ENCODE peak calls at places on chromosome 12, in ten cellular contexts. J, R, E, Y, C, I, N, O, M and G are unnamed samples.

GRCh38 chr12:1457901-1458300 is 136.5 kb downstream of the FBXL14 start:
- DNase-seq in O (no peak), M (no peak), R (no peak), E (no peak), C (no peak), N (no peak), I (no peak), Y (peak; percentile 37), J (no peak), G (no peak)

GRCh38 chr12:45718306-45718705 is 11.2 kb upstream of the ARID2 start:
- DNase-seq in Y (no peak), M (no peak), E (no peak), O (no peak), N (no peak), I (no peak), R (no peak), C (no peak), J (no peak), G (no peak)

GRCh38 chr12:41190360-41190759 is 2.2 kb downstream of the PDZRN4 start:
- DNase-seq in N (no peak), C (peak; percentile 30), J (no peak), M (peak; percentile 48), E (peak; percentile 49), I (no peak), O (peak; percentile 44), Y (no peak), R (no peak), G (peak; percentile 5)

GRCh38 chr12:77324763-77325468 is 259.5 kb upstream of the E2F7 start:
- DNase-seq in Y (peak; percentile 78), I (peak; percentile 85), R (peak; percentile 57), J (peak; percentile 72), M (peak; percentile 58), O (peak; percentile 68), E (peak; percentile 94), C (peak; percentile 60), N (peak; percentile 36), G (peak; percentile 83)

GRCh38 chr12:559208-559905 is 99.6 kb downstream of the B4GALNT3 start:
- DNase-seq in O (no peak), N (no peak), R (no peak), Y (no peak), C (no peak), I (no peak), E (no peak), J (no peak), M (no peak), G (no peak)

GRCh38 chr12:65540140-65540539 is 261.7 kb downstream of the MSRB3 start:
- DNase-seq in O (no peak), E (no peak), Y (no peak), J (no peak), N (no peak), I (no peak), R (no peak), M (no peak), C (no peak), G (no peak)

GRCh38 chr12:80513211-80513610 is 69.2 kb downstream of the PTPRQ start:
- DNase-seq in J (no peak), C (no peak), Y (no peak), M (peak; percentile 13), E (peak; percentile 24), O (no peak), R (peak; percentile 9), I (no peak), N (no peak), G (no peak)

GRCh38 chr12:77439749-77440148 is 374.4 kb upstream of the E2F7 start:
- DNase-seq in I (no peak), C (no peak), O (no peak), R (no peak), N (no peak), Y (no peak), J (no peak), M (no peak), E (no peak), G (no peak)

GRCh38 chr12:68455676-68456345 is 123.6 kb upstream of the MDM1 start:
- DNase-seq in I (no peak), N (no peak), M (no peak), Y (no peak), E (no peak), J (no peak), C (no peak), O (no peak), R (no peak), G (no peak)

GRCh38 chr12:82650627-82651337 is 35.9 kb upstream of the TMTC2 start:
- DNase-seq in R (no peak), I (no peak), N (no peak), C (peak; percentile 17), M (no peak), J (no peak), O (peak; percentile 96), Y (peak; percentile 38), E (no peak), G (peak; percentile 61)

GRCh38 chr12:123478762-123479161 is 20.8 kb downstream of the SNRNP35 start:
- DNase-seq in J (peak; percentile 74), C (peak; percentile 86), O (no peak), Y (peak; percentile 73), N (no peak), M (peak; percentile 66), R (no peak), I (no peak), E (no peak), G (peak; percentile 65)
- H3K27ac ChIP-seq in J (peak overlapping the region; percentile 92), C (peak overlapping the region; percentile 76), O (no peak overlapping the region), Y (peak overlapping the region; percentile 86), N (no peak overlapping the region), M (peak overlapping the region; percentile 65), R (no peak overlapping the region), I (no peak overlapping the region), E (no peak overlapping the region), G (peak overlapping the region; percentile 89)

GRCh38 chr12:122844366-122844971 is 9.2 kb downstream of the HIP1R start:
- DNase-seq in O (no peak), J (no peak), M (no peak), R (no peak), E (no peak), C (peak; percentile 29), I (no peak), Y (no peak), N (no peak), G (peak; percentile 50)

GRCh38 chr12:122845041-122845864 is 10.0 kb downstream of the HIP1R start:
- DNase-seq in J (no peak), I (no peak), C (peak; percentile 77), M (no peak), N (no peak), O (no peak), E (peak; percentile 28), Y (no peak), R (no peak), G (peak; percentile 64)

GRCh38 chr12:122842505-122843405 is 7.5 kb downstream of the HIP1R start:
- DNase-seq in Y (no peak), C (peak; percentile 49), N (no peak), J (no peak), I (no peak), M (peak; percentile 76), R (no peak), E (no peak), O (no peak), G (no peak)

GRCh38 chr12:122841544-122842321 is 6.5 kb downstream of the HIP1R start:
- DNase-seq in J (no peak), N (no peak), E (peak; percentile 39), M (peak; percentile 90), C (peak; percentile 95), I (no peak), R (no peak), O (no peak), Y (peak; percentile 72), G (peak; percentile 48)

GRCh38 chr12:122843472-122843871 is 8.2 kb downstream of the HIP1R start:
- DNase-seq in C (peak; percentile 17), N (no peak), O (no peak), M (no peak), I (no peak), Y (no peak), E (no peak), J (no peak), R (no peak), G (no peak)
- H3K4me1 ChIP-seq in C (peaks cover 34% of the 10 kb centered on the region), N (no peaks in the 10 kb centered on the region), O (peaks cover 22% of the 10 kb centered on the region), M (peaks cover 67% of the 10 kb centered on the region), I (peaks cover 20% of the 10 kb centered on the region), Y (peaks cover 22% of the 10 kb centered on the region), E (peaks cover 7% of the 10 kb centered on the region), J (peaks cover 71% of the 10 kb centered on the region), R (peaks cover 48% of the 10 kb centered on the region), G (peaks cover 9% of the 10 kb centered on the region)

DNA sequence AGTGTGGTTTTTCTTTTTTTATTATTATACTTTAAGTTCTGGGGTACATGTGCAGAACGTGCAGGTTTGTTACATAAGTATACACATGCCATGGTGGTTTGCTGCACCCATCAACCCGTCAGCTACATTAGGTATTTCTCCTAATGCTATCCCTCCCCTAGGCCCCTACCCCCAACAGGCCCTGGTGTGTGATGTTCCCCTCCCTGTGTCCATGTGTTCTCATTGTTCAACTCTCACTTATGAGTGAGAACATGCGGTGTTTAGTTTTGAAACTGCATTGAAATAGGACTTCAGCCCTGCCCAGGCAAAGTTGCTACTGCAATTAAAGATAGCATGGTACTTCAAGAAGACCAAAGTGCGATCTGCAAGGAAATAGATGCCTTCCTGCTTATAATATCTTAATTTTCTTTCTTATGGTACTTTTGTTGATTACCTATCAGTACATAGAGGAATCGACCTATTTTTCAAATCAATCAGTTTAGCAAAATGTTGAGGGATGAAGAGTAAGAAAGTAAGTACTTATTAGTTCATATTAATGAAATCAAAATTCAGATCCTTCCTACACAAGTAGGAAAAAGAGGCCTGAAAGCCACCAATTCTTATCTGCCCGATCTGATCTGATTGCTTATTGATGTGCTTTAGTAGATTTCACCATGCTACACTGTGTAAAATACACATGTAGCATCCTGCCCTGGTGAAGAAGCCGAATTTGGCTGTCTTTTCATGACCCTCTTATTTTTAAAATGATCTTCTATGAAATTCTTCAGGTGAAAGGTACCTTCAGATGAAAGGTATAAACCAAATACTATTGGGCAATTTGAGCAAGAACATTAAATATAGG is 1.6 kb downstream of the LTA4H start:
- DNase-seq in O (no peak), R (no peak), N (no peak), C (no peak), I (no peak), J (no peak), E (no peak), M (no peak), Y (no peak), G (no peak)
- H3K4me3 ChIP-seq in O (peak overlapping the region; percentile 67), R (peak overlapping the region; percentile 90), N (no peak overlapping the region), C (peak overlapping the region; percentile 77), I (peak overlapping the region; percentile 97), J (peak overlapping the region; percentile 88), E (peak overlapping the region; percentile 90), M (no peak overlapping the region), Y (peak overlapping the region; percentile 95), G (peak overlapping the region; percentile 88)

GRCh38 chr12:29580971-29581370 is 83.5 kb upstream of the OVCH1 start:
- DNase-seq in N (no peak), E (no peak), I (no peak), J (no peak), O (no peak), Y (no peak), M (no peak), R (no peak), C (no peak), G (no peak)

GRCh38 chr12:29578731-29579130 is 81.2 kb upstream of the OVCH1 start:
- DNase-seq in O (no peak), N (no peak), Y (no peak), E (no peak), C (no peak), R (no peak), M (no peak), I (no peak), J (no peak), G (no peak)

GRCh38 chr12:29582156-29582555 is 84.7 kb upstream of the OVCH1 start:
- DNase-seq in Y (no peak), M (no peak), R (no peak), N (no peak), I (no peak), O (no peak), J (no peak), C (no peak), E (no peak), G (no peak)

GRCh38 chr12:29581641-29582040 is 84.2 kb upstream of the OVCH1 start:
- DNase-seq in M (no peak), N (no peak), E (no peak), R (no peak), C (no peak), Y (no peak), O (no peak), I (no peak), J (no peak), G (no peak)

GRCh38 chr12:29582677-29583076 is 85.2 kb upstream of the OVCH1 start:
- DNase-seq in R (no peak), J (no peak), N (no peak), Y (peak; percentile 25), E (no peak), O (no peak), M (no peak), I (no peak), C (peak; percentile 78), G (no peak)
- H3K27ac ChIP-seq in R (no peak overlapping the region), J (peak overlapping the region; percentile 37), N (peak overlapping the region; percentile 86), Y (peak overlapping the region; percentile 70), E (no peak overlapping the region), O (no peak overlapping the region), M (no peak overlapping the region), I (no peak overlapping the region), C (peak overlapping the region; percentile 79), G (no peak overlapping the region)